ENCODE peak calls at places on chromosomes 11 and 22, in ten cellular contexts. One of them, this sample, is unnamed.

GRCh38 chr22:35582861-35583670 is 34.1 kb downstream of the MB start:
- DNase-seq in IMR-90: peak
- DNase-seq in esophagus squamous epithelium: no peak
- DNase-seq in prostate gland: peak
- DNase-seq in A549: peak
- DNase-seq in transverse colon: peak
- DNase-seq in body of pancreas: peak
- DNase-seq in suprapubic skin: no peak
- DNase-seq in Peyer's patch: peak
- DNase-seq in tibial nerve: peak
- DNase-seq in this sample: peak

GRCh38 chr22:37051629-37052385 is at the start of gene KCTD17:
- DNase-seq in A549: peak
- DNase-seq in body of pancreas: peak
- DNase-seq in transverse colon: peak
- DNase-seq in Peyer's patch: peak
- DNase-seq in suprapubic skin: no peak
- DNase-seq in IMR-90: peak
- DNase-seq in prostate gland: peak
- DNase-seq in esophagus squamous epithelium: no peak
- DNase-seq in tibial nerve: peak
- DNase-seq in this sample: peak

GRCh38 chr11:126318642-126319373 is 14.9 kb downstream of the DCPS start:
- DNase-seq in prostate gland: peak
- DNase-seq in transverse colon: peak
- DNase-seq in body of pancreas: no peak
- DNase-seq in Peyer's patch: no peak
- DNase-seq in suprapubic skin: no peak
- DNase-seq in esophagus squamous epithelium: no peak
- DNase-seq in IMR-90: peak
- DNase-seq in tibial nerve: peak
- DNase-seq in A549: no peak
- DNase-seq in this sample: no peak

GRCh38 chr11:32090774-32091370 is at the start of gene RCN1:
- DNase-seq in esophagus squamous epithelium: no peak
- DNase-seq in body of pancreas: peak
- DNase-seq in A549: peak
- DNase-seq in suprapubic skin: no peak
- DNase-seq in IMR-90: peak
- DNase-seq in transverse colon: peak
- DNase-seq in prostate gland: peak
- DNase-seq in tibial nerve: peak
- DNase-seq in Peyer's patch: peak
- DNase-seq in this sample: peak

GRCh38 chr22:42439821-42440674 is 7.8 kb upstream of the NFAM1 start:
- DNase-seq in suprapubic skin: no peak
- DNase-seq in IMR-90: peak
- DNase-seq in body of pancreas: no peak
- DNase-seq in esophagus squamous epithelium: no peak
- DNase-seq in tibial nerve: peak
- DNase-seq in prostate gland: no peak
- DNase-seq in Peyer's patch: peak
- DNase-seq in transverse colon: no peak
- DNase-seq in A549: no peak
- DNase-seq in this sample: peak

GRCh38 chr11:68146704-68147474 is 25.7 kb upstream of the CHKA start:
- DNase-seq in Peyer's patch: peak
- DNase-seq in IMR-90: peak
- DNase-seq in tibial nerve: no peak
- DNase-seq in esophagus squamous epithelium: no peak
- DNase-seq in body of pancreas: peak
- DNase-seq in prostate gland: peak
- DNase-seq in transverse colon: peak
- DNase-seq in A549: peak
- DNase-seq in suprapubic skin: peak
- DNase-seq in this sample: peak

GRCh38 chr11:65552413-65552951 is 5.7 kb downstream of the LTBP3 start:
- DNase-seq in transverse colon: no peak
- DNase-seq in tibial nerve: no peak
- DNase-seq in prostate gland: no peak
- DNase-seq in suprapubic skin: no peak
- DNase-seq in A549: no peak
- DNase-seq in Peyer's patch: no peak
- DNase-seq in esophagus squamous epithelium: no peak
- DNase-seq in IMR-90: no peak
- DNase-seq in body of pancreas: no peak
- DNase-seq in this sample: no peak

GRCh38 chr11:67354314-67355022 is 1.1 kb upstream of the POLD4 start:
- DNase-seq in IMR-90: peak
- DNase-seq in A549: peak
- DNase-seq in prostate gland: no peak
- DNase-seq in transverse colon: peak
- DNase-seq in esophagus squamous epithelium: no peak
- DNase-seq in body of pancreas: peak
- DNase-seq in Peyer's patch: peak
- DNase-seq in tibial nerve: no peak
- DNase-seq in suprapubic skin: no peak
- DNase-seq in this sample: peak

GRCh38 chr22:46053563-46054090 is 76.7 kb upstream of the WNT7B start:
- DNase-seq in tibial nerve: no peak
- DNase-seq in A549: no peak
- DNase-seq in Peyer's patch: peak
- DNase-seq in IMR-90: peak
- DNase-seq in transverse colon: peak
- DNase-seq in prostate gland: peak
- DNase-seq in suprapubic skin: peak
- DNase-seq in esophagus squamous epithelium: no peak
- DNase-seq in body of pancreas: peak
- DNase-seq in this sample: peak
- H3K4me3 ChIP-seq in tibial nerve: peak
- H3K4me3 ChIP-seq in A549: peak
- H3K4me3 ChIP-seq in Peyer's patch: peak
- H3K4me3 ChIP-seq in IMR-90: peak
- H3K4me3 ChIP-seq in transverse colon: peak
- H3K4me3 ChIP-seq in prostate gland: peak
- H3K4me3 ChIP-seq in suprapubic skin: peak
- H3K4me3 ChIP-seq in esophagus squamous epithelium: peak
- H3K4me3 ChIP-seq in body of pancreas: peak
- H3K4me3 ChIP-seq in this sample: peak

GRCh38 chr22:44029069-44029468 is 5.0 kb downstream of the PARVB start:
- DNase-seq in tibial nerve: no peak
- DNase-seq in body of pancreas: no peak
- DNase-seq in transverse colon: no peak
- DNase-seq in suprapubic skin: no peak
- DNase-seq in prostate gland: no peak
- DNase-seq in IMR-90: no peak
- DNase-seq in Peyer's patch: no peak
- DNase-seq in A549: no peak
- DNase-seq in esophagus squamous epithelium: no peak
- DNase-seq in this sample: no peak

GRCh38 chr22:44028091-44028490 is 4.0 kb downstream of the PARVB start:
- DNase-seq in transverse colon: no peak
- DNase-seq in A549: no peak
- DNase-seq in body of pancreas: no peak
- DNase-seq in IMR-90: no peak
- DNase-seq in Peyer's patch: no peak
- DNase-seq in tibial nerve: no peak
- DNase-seq in esophagus squamous epithelium: no peak
- DNase-seq in prostate gland: no peak
- DNase-seq in suprapubic skin: no peak
- DNase-seq in this sample: no peak

GRCh38 chr22:44025171-44026065 is 1.3 kb downstream of the PARVB start:
- DNase-seq in A549: no peak
- DNase-seq in tibial nerve: peak
- DNase-seq in transverse colon: peak
- DNase-seq in Peyer's patch: peak
- DNase-seq in prostate gland: no peak
- DNase-seq in IMR-90: no peak
- DNase-seq in body of pancreas: no peak
- DNase-seq in esophagus squamous epithelium: no peak
- DNase-seq in suprapubic skin: no peak
- DNase-seq in this sample: peak

GRCh38 chr22:44026066-44026629 is 2.0 kb downstream of the PARVB start:
- DNase-seq in suprapubic skin: no peak
- DNase-seq in transverse colon: no peak
- DNase-seq in esophagus squamous epithelium: no peak
- DNase-seq in tibial nerve: no peak
- DNase-seq in Peyer's patch: no peak
- DNase-seq in IMR-90: no peak
- DNase-seq in A549: no peak
- DNase-seq in body of pancreas: no peak
- DNase-seq in prostate gland: no peak
- DNase-seq in this sample: no peak

GRCh38 chr22:44026630-44027511 is 2.8 kb downstream of the PARVB start:
- DNase-seq in transverse colon: peak
- DNase-seq in Peyer's patch: peak
- DNase-seq in body of pancreas: peak
- DNase-seq in esophagus squamous epithelium: peak
- DNase-seq in A549: no peak
- DNase-seq in IMR-90: peak
- DNase-seq in tibial nerve: peak
- DNase-seq in suprapubic skin: peak
- DNase-seq in prostate gland: peak
- DNase-seq in this sample: peak
- TF ChIP-seq POLR2A in transverse colon: peak
- TF ChIP-seq POLR2A in Peyer's patch: peak
- TF ChIP-seq POLR2A in body of pancreas: peak
- TF ChIP-seq POLR2A in esophagus squamous epithelium: peak
- TF ChIP-seq POLR2A in A549: no peak
- TF ChIP-seq POLR2A in IMR-90: peak
- TF ChIP-seq POLR2A in tibial nerve: no peak
- TF ChIP-seq POLR2A in suprapubic skin: peak
- TF ChIP-seq POLR2A in prostate gland: no peak
- TF ChIP-seq POLR2A in this sample: no peak

GRCh38 chr22:25698986-25699385 is 43.0 kb upstream of the MYO18B start:
- DNase-seq in transverse colon: no peak
- DNase-seq in A549: no peak
- DNase-seq in Peyer's patch: no peak
- DNase-seq in suprapubic skin: no peak
- DNase-seq in esophagus squamous epithelium: no peak
- DNase-seq in body of pancreas: no peak
- DNase-seq in prostate gland: no peak
- DNase-seq in IMR-90: no peak
- DNase-seq in tibial nerve: no peak
- DNase-seq in this sample: no peak

GRCh38 chr22:25698461-25698860 is 43.5 kb upstream of the MYO18B start:
- DNase-seq in prostate gland: no peak
- DNase-seq in IMR-90: no peak
- DNase-seq in transverse colon: no peak
- DNase-seq in suprapubic skin: no peak
- DNase-seq in Peyer's patch: no peak
- DNase-seq in tibial nerve: no peak
- DNase-seq in body of pancreas: no peak
- DNase-seq in esophagus squamous epithelium: no peak
- DNase-seq in A549: no peak
- DNase-seq in this sample: no peak

GRCh38 chr22:25694167-25694907 is 47.7 kb upstream of the MYO18B start:
- DNase-seq in tibial nerve: no peak
- DNase-seq in body of pancreas: no peak
- DNase-seq in Peyer's patch: no peak
- DNase-seq in transverse colon: no peak
- DNase-seq in esophagus squamous epithelium: no peak
- DNase-seq in A549: no peak
- DNase-seq in suprapubic skin: no peak
- DNase-seq in IMR-90: no peak
- DNase-seq in prostate gland: no peak
- DNase-seq in this sample: no peak

GRCh38 chr22:25697978-25698377 is 44.0 kb upstream of the MYO18B start:
- DNase-seq in transverse colon: no peak
- DNase-seq in esophagus squamous epithelium: no peak
- DNase-seq in A549: no peak
- DNase-seq in Peyer's patch: no peak
- DNase-seq in IMR-90: no peak
- DNase-seq in suprapubic skin: no peak
- DNase-seq in tibial nerve: no peak
- DNase-seq in body of pancreas: no peak
- DNase-seq in prostate gland: no peak
- DNase-seq in this sample: no peak

DNA sequence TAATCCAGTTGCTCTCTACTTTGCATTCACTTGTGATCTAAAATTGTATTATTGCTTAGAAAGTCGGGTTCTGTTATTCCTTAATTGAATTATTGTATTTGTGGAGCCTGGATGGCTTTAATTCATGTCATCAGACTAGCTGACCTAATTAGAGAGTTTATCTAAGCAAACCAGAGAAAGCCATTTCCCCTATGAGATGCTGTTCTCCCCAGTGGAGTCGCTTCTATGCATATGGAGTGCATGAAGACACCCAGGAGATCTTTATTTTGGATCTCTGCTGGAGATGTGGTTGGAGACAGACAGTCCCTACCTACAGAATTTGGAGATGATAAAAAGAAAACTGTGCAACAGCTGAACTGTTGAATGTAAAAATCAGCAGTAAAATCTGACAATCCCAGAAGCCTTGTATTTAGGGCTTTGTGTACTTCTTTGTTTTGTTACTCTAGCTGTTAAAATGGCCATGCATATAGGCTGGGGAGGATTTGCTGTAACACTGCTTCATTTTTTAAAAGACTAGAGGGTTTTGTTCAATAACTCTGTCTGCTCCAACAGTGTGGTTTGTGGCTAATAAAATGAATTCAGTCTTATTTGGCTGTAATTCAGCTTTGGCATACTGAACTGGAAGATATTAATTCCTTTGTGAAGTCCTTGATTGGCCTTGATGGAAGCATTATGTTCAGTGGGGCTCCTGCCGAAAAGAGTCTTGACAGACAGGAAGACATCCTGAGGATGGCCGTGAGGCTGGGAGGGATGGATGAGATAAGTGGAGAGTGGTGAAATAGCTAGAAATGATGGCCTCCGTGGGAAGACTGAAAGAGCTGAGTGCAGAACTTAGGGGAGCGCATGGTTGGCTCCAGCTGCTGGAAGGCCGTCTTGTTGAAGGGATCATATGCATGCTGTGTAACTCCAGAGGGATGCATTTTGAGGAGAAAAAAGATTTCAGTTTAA is 45.0 kb upstream of the MYO18B start:
- DNase-seq in prostate gland: no peak
- DNase-seq in esophagus squamous epithelium: no peak
- DNase-seq in suprapubic skin: no peak
- DNase-seq in IMR-90: no peak
- DNase-seq in A549: no peak
- DNase-seq in tibial nerve: no peak
- DNase-seq in body of pancreas: no peak
- DNase-seq in transverse colon: no peak
- DNase-seq in Peyer's patch: no peak
- DNase-seq in this sample: no peak
- H3K27ac ChIP-seq in prostate gland: peak
- H3K27ac ChIP-seq in esophagus squamous epithelium: no peak
- H3K27ac ChIP-seq in suprapubic skin: no peak
- H3K27ac ChIP-seq in IMR-90: no peak
- H3K27ac ChIP-seq in A549: no peak
- H3K27ac ChIP-seq in tibial nerve: no peak
- H3K27ac ChIP-seq in body of pancreas: no peak
- H3K27ac ChIP-seq in transverse colon: no peak
- H3K27ac ChIP-seq in Peyer's patch: no peak
- H3K27ac ChIP-seq in this sample: no peak

DNA sequence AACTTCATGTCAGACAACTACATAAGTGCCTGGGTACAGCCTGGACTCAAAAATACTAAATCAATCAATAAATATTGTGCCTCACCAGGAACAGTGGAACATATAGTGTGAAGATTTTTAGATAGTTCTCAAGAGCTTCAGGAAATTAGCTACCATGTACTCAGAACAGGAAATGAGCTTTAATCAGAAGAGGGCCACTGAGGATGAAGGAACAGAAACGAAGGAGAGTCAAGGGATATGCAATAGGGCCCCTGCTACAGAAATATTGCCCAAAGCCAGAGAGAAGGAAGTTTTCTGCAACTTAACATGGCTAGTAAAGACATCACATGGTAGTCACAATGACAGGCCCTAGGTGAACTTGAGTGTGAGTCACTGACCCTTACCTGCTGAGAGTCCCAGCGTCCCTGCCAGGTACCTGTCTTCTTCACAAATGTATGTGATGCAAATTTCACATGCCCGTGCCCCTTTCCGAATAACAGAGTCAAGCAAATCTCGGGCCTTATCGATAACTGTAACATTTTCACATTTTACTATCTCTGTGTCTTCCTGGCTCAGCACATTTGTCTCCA is 25.2 kb upstream of the CARD16 start:
- DNase-seq in suprapubic skin: no peak
- DNase-seq in esophagus squamous epithelium: no peak
- DNase-seq in prostate gland: no peak
- DNase-seq in transverse colon: no peak
- DNase-seq in A549: no peak
- DNase-seq in Peyer's patch: no peak
- DNase-seq in tibial nerve: no peak
- DNase-seq in IMR-90: no peak
- DNase-seq in body of pancreas: no peak
- DNase-seq in this sample: no peak
- H3K4me3 ChIP-seq in suprapubic skin: peak
- H3K4me3 ChIP-seq in esophagus squamous epithelium: peak
- H3K4me3 ChIP-seq in prostate gland: no peak
- H3K4me3 ChIP-seq in transverse colon: no peak
- H3K4me3 ChIP-seq in A549: no peak
- H3K4me3 ChIP-seq in Peyer's patch: no peak
- H3K4me3 ChIP-seq in tibial nerve: no peak
- H3K4me3 ChIP-seq in IMR-90: no peak
- H3K4me3 ChIP-seq in body of pancreas: no peak
- H3K4me3 ChIP-seq in this sample: no peak